ENCODE peak calls at places on chromosomes 12 and 14, in eight cellular contexts. One of them, this sample, is unnamed.

GRCh38 chr12:21764063-21764462 is 10.4 kb downstream of the KCNJ8 start:
- DNase-seq in mucosa of descending colon: no peak
- DNase-seq in BE2C: no peak
- DNase-seq in fibroblast of mammary gland: no peak
- DNase-seq in A549: no peak
- DNase-seq in MM.1S: no peak
- DNase-seq in AG09309: no peak
- DNase-seq in heart right ventricle: no peak
- DNase-seq in this sample: no peak

GRCh38 chr14:44956866-44957265 is 4.9 kb downstream of the KLHL28 start:
- DNase-seq in mucosa of descending colon: no peak
- DNase-seq in BE2C: no peak
- DNase-seq in fibroblast of mammary gland: no peak
- DNase-seq in A549: no peak
- DNase-seq in MM.1S: no peak
- DNase-seq in AG09309: no peak
- DNase-seq in heart right ventricle: no peak
- DNase-seq in this sample: no peak

GRCh38 chr14:61461808-61462275 is 140.5 kb downstream of the PRKCH start:
- DNase-seq in mucosa of descending colon: no peak
- DNase-seq in BE2C: peak
- DNase-seq in fibroblast of mammary gland: peak
- DNase-seq in A549: peak
- DNase-seq in MM.1S: peak
- DNase-seq in AG09309: no peak
- DNase-seq in heart right ventricle: no peak
- DNase-seq in this sample: no peak

GRCh38 chr14:90319173-90319572 is 12.6 kb downstream of the NRDE2 start:
- DNase-seq in mucosa of descending colon: no peak
- DNase-seq in BE2C: no peak
- DNase-seq in fibroblast of mammary gland: peak
- DNase-seq in A549: no peak
- DNase-seq in MM.1S: no peak
- DNase-seq in AG09309: no peak
- DNase-seq in heart right ventricle: no peak
- DNase-seq in this sample: no peak

GRCh38 chr12:122021822-122022392 is at the start of gene BCL7A:
- DNase-seq in mucosa of descending colon: peak
- DNase-seq in BE2C: peak
- DNase-seq in fibroblast of mammary gland: peak
- DNase-seq in A549: peak
- DNase-seq in MM.1S: peak
- DNase-seq in AG09309: peak
- DNase-seq in heart right ventricle: peak
- DNase-seq in this sample: no peak

GRCh38 chr14:92511472-92512247 is 1.9 kb upstream of the RIN3 start:
- DNase-seq in mucosa of descending colon: no peak
- DNase-seq in BE2C: no peak
- DNase-seq in fibroblast of mammary gland: peak
- DNase-seq in A549: peak
- DNase-seq in MM.1S: no peak
- DNase-seq in AG09309: peak
- DNase-seq in heart right ventricle: no peak
- DNase-seq in this sample: peak

GRCh38 chr14:31880935-31881334 is 196.2 kb upstream of the ARHGAP5 start:
- DNase-seq in mucosa of descending colon: no peak
- DNase-seq in BE2C: no peak
- DNase-seq in fibroblast of mammary gland: peak
- DNase-seq in A549: peak
- DNase-seq in MM.1S: no peak
- DNase-seq in AG09309: peak
- DNase-seq in heart right ventricle: no peak
- DNase-seq in this sample: peak

GRCh38 chr14:70149766-70150165 is 39.0 kb downstream of the SLC8A3 start:
- DNase-seq in mucosa of descending colon: no peak
- DNase-seq in BE2C: no peak
- DNase-seq in fibroblast of mammary gland: no peak
- DNase-seq in A549: no peak
- DNase-seq in MM.1S: no peak
- DNase-seq in AG09309: no peak
- DNase-seq in heart right ventricle: no peak
- DNase-seq in this sample: no peak

GRCh38 chr12:113198286-113198685 is 12.8 kb downstream of the RITA1 start:
- DNase-seq in mucosa of descending colon: no peak
- DNase-seq in BE2C: no peak
- DNase-seq in fibroblast of mammary gland: no peak
- DNase-seq in A549: no peak
- DNase-seq in MM.1S: no peak
- DNase-seq in AG09309: no peak
- DNase-seq in heart right ventricle: no peak
- DNase-seq in this sample: no peak

GRCh38 chr12:38666425-38666824 is 239.0 kb downstream of the CPNE8 start:
- DNase-seq in mucosa of descending colon: no peak
- DNase-seq in BE2C: no peak
- DNase-seq in fibroblast of mammary gland: no peak
- DNase-seq in A549: no peak
- DNase-seq in MM.1S: no peak
- DNase-seq in AG09309: no peak
- DNase-seq in heart right ventricle: no peak
- DNase-seq in this sample: no peak

GRCh38 chr12:38669081-38669480 is 236.3 kb downstream of the CPNE8 start:
- DNase-seq in mucosa of descending colon: no peak
- DNase-seq in BE2C: no peak
- DNase-seq in fibroblast of mammary gland: no peak
- DNase-seq in A549: no peak
- DNase-seq in MM.1S: no peak
- DNase-seq in AG09309: no peak
- DNase-seq in heart right ventricle: no peak
- DNase-seq in this sample: no peak

GRCh38 chr12:38662851-38663250 is 242.5 kb downstream of the CPNE8 start:
- DNase-seq in mucosa of descending colon: no peak
- DNase-seq in BE2C: no peak
- DNase-seq in fibroblast of mammary gland: peak
- DNase-seq in A549: no peak
- DNase-seq in MM.1S: peak
- DNase-seq in AG09309: peak
- DNase-seq in heart right ventricle: no peak
- DNase-seq in this sample: no peak

GRCh38 chr12:38669530-38669929 is 235.9 kb downstream of the CPNE8 start:
- DNase-seq in mucosa of descending colon: no peak
- DNase-seq in BE2C: no peak
- DNase-seq in fibroblast of mammary gland: no peak
- DNase-seq in A549: no peak
- DNase-seq in MM.1S: no peak
- DNase-seq in AG09309: no peak
- DNase-seq in heart right ventricle: no peak
- DNase-seq in this sample: no peak

DNA sequence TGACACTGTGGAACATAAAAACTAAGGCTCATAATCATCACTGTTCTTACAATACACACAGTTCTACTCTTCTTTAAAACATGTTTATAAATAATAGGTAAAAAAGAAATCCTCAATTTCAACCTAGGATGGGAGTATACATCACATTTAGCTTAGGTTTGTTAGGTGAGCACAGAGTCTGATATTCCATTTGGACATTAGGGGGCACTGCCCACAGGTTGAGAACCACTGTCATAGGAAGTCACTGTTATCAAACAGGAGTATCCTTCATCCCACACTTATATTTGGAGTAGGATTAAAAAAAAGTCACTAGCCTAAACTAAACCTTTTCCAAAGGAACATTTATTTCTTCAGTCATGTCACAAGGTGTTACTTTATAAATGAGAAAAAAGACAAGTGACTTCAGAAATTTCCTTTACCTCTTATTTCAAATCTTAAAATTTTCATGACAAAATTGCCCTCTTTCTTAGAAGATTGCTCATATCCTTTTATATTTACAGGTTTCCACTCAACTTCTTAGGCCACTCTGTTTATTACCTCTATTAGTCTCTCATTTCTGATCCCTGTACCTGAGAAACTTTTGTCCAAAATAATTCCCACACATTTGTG is 240.6 kb downstream of the CPNE8 start:
- DNase-seq in mucosa of descending colon: no peak
- DNase-seq in BE2C: peak
- DNase-seq in fibroblast of mammary gland: peak
- DNase-seq in A549: peak
- DNase-seq in MM.1S: peak
- DNase-seq in AG09309: no peak
- DNase-seq in heart right ventricle: no peak
- DNase-seq in this sample: no peak
- TF ChIP-seq CTCF in mucosa of descending colon: peak
- TF ChIP-seq CTCF in BE2C: peak
- TF ChIP-seq CTCF in fibroblast of mammary gland: peak
- TF ChIP-seq CTCF in A549: peak
- TF ChIP-seq CTCF in MM.1S: peak
- TF ChIP-seq CTCF in AG09309: peak
- TF ChIP-seq CTCF in heart right ventricle: peak
- TF ChIP-seq CTCF in this sample: peak

DNA sequence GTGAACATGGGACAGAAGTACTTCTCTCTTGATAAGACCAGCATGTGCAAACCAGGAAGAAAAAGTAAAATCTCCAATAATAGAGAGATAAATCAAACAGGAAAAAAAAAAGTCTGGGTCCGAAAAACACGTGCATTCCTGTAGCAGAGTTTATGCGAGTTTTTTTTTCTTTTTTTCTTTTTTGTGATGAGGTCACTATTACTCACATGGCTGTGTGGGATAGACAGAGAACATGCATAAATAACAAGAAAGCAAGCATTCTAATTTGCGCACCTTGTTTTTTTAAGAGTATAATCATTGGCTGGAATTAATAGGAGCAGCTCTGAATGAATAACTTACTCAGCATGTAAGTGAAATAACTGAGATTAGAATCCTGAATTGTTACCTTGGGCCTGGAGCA is 91.9 kb upstream of the CPM start:
- DNase-seq in mucosa of descending colon: no peak
- DNase-seq in BE2C: no peak
- DNase-seq in fibroblast of mammary gland: peak
- DNase-seq in A549: no peak
- DNase-seq in MM.1S: no peak
- DNase-seq in AG09309: no peak
- DNase-seq in heart right ventricle: no peak
- DNase-seq in this sample: peak
- H3K4me3 ChIP-seq in mucosa of descending colon: no peak
- H3K4me3 ChIP-seq in BE2C: no peak
- H3K4me3 ChIP-seq in fibroblast of mammary gland: peak
- H3K4me3 ChIP-seq in A549: no peak
- H3K4me3 ChIP-seq in MM.1S: no peak
- H3K4me3 ChIP-seq in AG09309: no peak
- H3K4me3 ChIP-seq in heart right ventricle: no peak
- H3K4me3 ChIP-seq in this sample: no peak

DNA sequence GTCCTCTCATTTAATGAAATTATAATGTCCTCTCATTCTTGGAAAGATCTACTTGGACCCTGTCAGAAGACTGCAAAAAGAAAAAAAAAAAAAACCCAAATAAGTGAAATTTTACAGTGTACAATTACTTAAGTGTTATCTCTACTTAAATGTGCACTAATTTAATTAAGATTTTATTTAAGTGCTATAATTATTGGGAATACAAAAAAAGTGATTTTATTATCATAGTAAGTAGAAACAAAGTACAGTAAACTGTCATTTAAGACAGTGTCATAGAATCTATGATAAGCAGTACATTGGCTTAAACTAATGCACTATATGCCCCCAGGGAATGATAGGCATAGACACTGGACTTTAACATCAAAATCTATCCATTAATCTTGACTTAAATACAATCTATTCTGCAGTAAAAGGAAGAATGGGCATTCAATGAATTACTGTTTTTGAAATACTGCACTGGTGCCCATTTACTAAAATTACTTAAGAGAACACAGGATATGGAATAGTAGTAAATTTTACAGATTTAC is 23.3 kb downstream of the INSM2 start:
- DNase-seq in mucosa of descending colon: no peak
- DNase-seq in BE2C: peak
- DNase-seq in fibroblast of mammary gland: no peak
- DNase-seq in A549: no peak
- DNase-seq in MM.1S: no peak
- DNase-seq in AG09309: no peak
- DNase-seq in heart right ventricle: no peak
- DNase-seq in this sample: no peak
- TF ChIP-seq CTCF in mucosa of descending colon: no peak
- TF ChIP-seq CTCF in BE2C: no peak
- TF ChIP-seq CTCF in fibroblast of mammary gland: no peak
- TF ChIP-seq CTCF in A549: no peak
- TF ChIP-seq CTCF in MM.1S: no peak
- TF ChIP-seq CTCF in AG09309: no peak
- TF ChIP-seq CTCF in heart right ventricle: no peak
- TF ChIP-seq CTCF in this sample: no peak

GRCh38 chr12:125989716-125990115 is 924.5 kb downstream of the AACS start:
- DNase-seq in mucosa of descending colon: no peak
- DNase-seq in BE2C: no peak
- DNase-seq in fibroblast of mammary gland: no peak
- DNase-seq in A549: no peak
- DNase-seq in MM.1S: no peak
- DNase-seq in AG09309: no peak
- DNase-seq in heart right ventricle: no peak
- DNase-seq in this sample: no peak

GRCh38 chr12:125983094-125983783 is 918.0 kb downstream of the AACS start:
- DNase-seq in mucosa of descending colon: no peak
- DNase-seq in BE2C: peak
- DNase-seq in fibroblast of mammary gland: no peak
- DNase-seq in A549: peak
- DNase-seq in MM.1S: no peak
- DNase-seq in AG09309: no peak
- DNase-seq in heart right ventricle: peak
- DNase-seq in this sample: peak

GRCh38 chr12:125981610-125982253 is 916.5 kb downstream of the AACS start:
- DNase-seq in mucosa of descending colon: no peak
- DNase-seq in BE2C: no peak
- DNase-seq in fibroblast of mammary gland: no peak
- DNase-seq in A549: no peak
- DNase-seq in MM.1S: no peak
- DNase-seq in AG09309: no peak
- DNase-seq in heart right ventricle: no peak
- DNase-seq in this sample: no peak

GRCh38 chr12:125988545-125988944 is 923.3 kb downstream of the AACS start:
- DNase-seq in mucosa of descending colon: no peak
- DNase-seq in BE2C: no peak
- DNase-seq in fibroblast of mammary gland: no peak
- DNase-seq in A549: no peak
- DNase-seq in MM.1S: no peak
- DNase-seq in AG09309: no peak
- DNase-seq in heart right ventricle: no peak
- DNase-seq in this sample: no peak

DNA sequence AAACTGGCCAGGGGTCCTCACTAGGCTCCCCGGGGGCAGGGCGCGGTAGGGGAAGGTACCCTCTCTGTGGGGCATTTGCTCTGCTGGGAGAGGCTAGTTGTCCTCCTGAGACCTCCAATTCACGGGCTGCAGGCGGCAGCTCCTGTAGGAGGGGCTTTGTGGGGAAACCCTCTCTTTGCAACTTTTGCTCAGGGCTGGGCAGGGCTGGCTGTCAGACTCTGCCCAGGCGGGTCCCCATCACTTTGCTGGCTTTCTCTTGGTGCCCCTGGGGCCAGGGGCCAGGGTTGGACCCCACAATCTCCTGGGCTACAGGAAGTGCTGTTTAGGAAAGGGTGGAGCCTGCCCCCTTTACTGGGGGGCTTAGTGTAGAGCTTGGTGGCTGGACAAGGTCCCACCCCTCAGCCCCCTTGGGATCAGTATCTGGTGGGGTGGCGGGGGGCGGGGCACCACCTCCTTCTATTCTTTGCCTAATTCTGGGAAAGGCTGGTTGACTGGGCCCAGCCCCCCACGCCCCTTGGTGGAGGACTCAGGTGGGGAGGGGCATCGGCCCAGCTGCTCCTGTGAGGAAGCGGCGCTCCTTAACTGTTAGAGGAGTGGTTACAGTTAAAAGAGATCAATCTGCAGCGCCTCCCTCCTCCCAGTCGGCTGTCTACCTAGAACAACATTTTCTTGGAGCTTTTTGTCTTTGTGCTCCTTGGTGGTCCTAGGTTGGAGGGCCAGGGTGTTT is 918.7 kb downstream of the AACS start:
- DNase-seq in mucosa of descending colon: no peak
- DNase-seq in BE2C: no peak
- DNase-seq in fibroblast of mammary gland: no peak
- DNase-seq in A549: no peak
- DNase-seq in MM.1S: no peak
- DNase-seq in AG09309: no peak
- DNase-seq in heart right ventricle: no peak
- DNase-seq in this sample: no peak
- H3K4me3 ChIP-seq in mucosa of descending colon: no peak
- H3K4me3 ChIP-seq in BE2C: peak
- H3K4me3 ChIP-seq in fibroblast of mammary gland: no peak
- H3K4me3 ChIP-seq in A549: peak
- H3K4me3 ChIP-seq in MM.1S: no peak
- H3K4me3 ChIP-seq in AG09309: no peak
- H3K4me3 ChIP-seq in heart right ventricle: peak
- H3K4me3 ChIP-seq in this sample: peak

This sample was measured in kidney epithelial cell.